ENCODE peak calls at places on chromosomes 5 and 9, in four cellular contexts. Z is heart left ventricle, J is hepatocyte, A is left ventricle myocardium inferior. T is an unnamed sample. For H3K36me3, the result is how much of the 10 kb centered on the place peaks cover.

GRCh38 chr9:68997676-68998075 is 16.2 kb downstream of the PRKACG start:
- DNase-seq in Z (no peak), J (no peak), A (no peak), T (no peak)

GRCh38 chr5:11607944-11608343 is 296.3 kb downstream of the CTNND2 start:
- DNase-seq in Z (no peak), J (no peak), A (no peak), T (no peak)

GRCh38 chr9:99040911-99041582 is 63.9 kb upstream of the TGFBR1 start:
- DNase-seq in Z (no peak), J (peak), A (no peak), T (no peak)

GRCh38 chr9:136438548-136438908 is 1.1 kb downstream of the INPP5E start:
- DNase-seq in Z (no peak), J (peak), A (no peak), T (peak)

GRCh38 chr5:143826909-143827514 is 15.1 kb downstream of the HMHB1 start:
- DNase-seq in Z (no peak), J (peak), A (no peak), T (no peak)

GRCh38 chr5:141354900-141355469 is at the start of gene PCDHGA4:
- DNase-seq in Z (no peak), J (no peak), A (no peak), T (no peak)

GRCh38 chr5:36606437-36607113 is at the start of gene SLC1A3:
- DNase-seq in Z (peak), J (peak), A (peak), T (peak)

GRCh38 chr9:98726735-98727134 is 18.0 kb upstream of the GABBR2 start:
- DNase-seq in Z (no peak), J (peak), A (no peak), T (no peak)

GRCh38 chr9:92406506-92406905 is 2.1 kb upstream of the OGN start:
- DNase-seq in Z (no peak), J (peak), A (no peak), T (no peak)

GRCh38 chr5:79697222-79698164 is 7.9 kb downstream of the CMYA5 start:
- DNase-seq in Z (peak), J (peak), A (no peak), T (no peak)

GRCh38 chr5:109826-110225 is 17.9 kb downstream of the PLEKHG4B start:
- DNase-seq in Z (no peak), J (no peak), A (no peak), T (no peak)
- H3K36me3 ChIP-seq in Z (under half), J (under half), A (under half), T (under half)

DNA sequence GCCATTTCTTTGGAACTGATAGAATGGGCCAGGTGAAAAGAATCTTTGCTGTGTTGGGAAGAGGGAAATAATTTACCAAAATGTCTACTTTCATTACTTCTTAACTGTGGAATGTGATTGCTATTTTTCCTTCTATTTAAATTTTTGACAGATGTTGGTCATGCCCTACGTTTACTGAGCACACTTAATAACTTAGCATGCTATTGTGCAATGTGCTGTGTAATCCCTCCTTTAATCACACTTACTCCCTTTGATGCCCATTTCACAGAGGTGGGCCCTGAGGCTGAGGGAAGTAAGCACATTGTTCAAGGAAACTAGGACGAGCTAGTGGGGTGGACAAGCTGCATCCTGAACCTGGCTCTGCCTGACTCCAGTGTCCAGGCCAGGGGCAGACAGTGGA is 47.8 kb upstream of the INSYN2B start:
- DNase-seq in Z (no peak), J (no peak), A (no peak), T (no peak)
- H3K36me3 ChIP-seq in Z (under half), J (under half), A (under half), T (under half)

GRCh38 chr5:1805736-1806135 is 4.5 kb downstream of the NDUFS6 start:
- DNase-seq in Z (no peak), J (no peak), A (no peak), T (no peak)
- H3K36me3 ChIP-seq in Z (half or more), J (under half), A (half or more), T (under half)

GRCh38 chr9:96064838-96065481 is 189.5 kb downstream of the ERCC6L2 start:
- DNase-seq in Z (no peak), J (no peak), A (no peak), T (no peak)

GRCh38 chr9:96067551-96068076 is 192.1 kb downstream of the ERCC6L2 start:
- DNase-seq in Z (no peak), J (no peak), A (no peak), T (no peak)

GRCh38 chr9:96067004-96067403 is 191.5 kb downstream of the ERCC6L2 start:
- DNase-seq in Z (no peak), J (no peak), A (peak), T (no peak)

GRCh38 chr9:96062854-96063253 is 187.4 kb downstream of the ERCC6L2 start:
- DNase-seq in Z (no peak), J (no peak), A (no peak), T (no peak)

DNA sequence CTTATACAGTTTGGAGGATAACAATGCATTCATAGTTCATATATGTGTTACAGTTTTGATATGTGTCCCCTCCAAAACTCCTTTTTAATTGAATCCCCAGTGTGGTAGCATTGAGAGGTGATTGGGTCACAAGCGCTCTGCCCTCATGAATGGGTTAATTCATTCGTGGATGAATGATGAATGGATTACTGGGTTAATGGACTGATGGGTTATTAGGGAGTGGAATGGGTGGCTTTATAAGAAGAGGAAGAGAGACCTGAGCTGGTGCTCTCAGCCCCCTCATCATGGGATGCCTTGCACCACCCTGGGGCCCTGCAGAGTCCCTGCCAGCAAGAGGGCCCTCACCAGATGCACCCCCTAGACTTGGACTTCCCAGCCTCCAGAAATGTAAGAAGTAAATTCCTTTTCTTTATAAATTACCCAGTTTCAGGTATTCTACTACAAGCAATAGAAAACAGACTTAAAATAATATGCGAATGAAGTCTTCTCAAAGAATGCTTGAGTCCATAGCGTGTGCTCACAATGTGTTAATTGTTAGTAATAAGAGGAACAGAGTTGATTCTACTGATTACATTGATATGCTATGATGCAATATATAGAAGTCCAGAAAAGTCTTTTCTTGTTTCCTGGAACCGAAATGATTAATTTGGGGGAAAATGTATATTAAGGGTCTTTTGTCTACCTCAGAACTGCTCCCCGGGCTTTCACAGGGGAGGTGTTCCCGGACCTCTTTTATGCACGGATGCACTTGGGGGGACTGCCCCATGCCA is 190.2 kb downstream of the ERCC6L2 start:
- DNase-seq in Z (no peak), J (no peak), A (no peak), T (no peak)
- H3K36me3 ChIP-seq in Z (under half), J (under half), A (under half), T (under half)